ENCODE peak calls at places on chromosomes 11 and 22, in six cellular contexts. One of them, this sample, is unnamed.

GRCh38 chr22:40818747-40819662 is at the start of gene SLC25A17:
- DNase-seq in cardiac muscle cell: peak
- DNase-seq in Kasumi-1: peak
- DNase-seq in cardiac fibroblast: peak
- DNase-seq in D341Med: peak
- DNase-seq in activated naive CD8-positive, alpha-beta T cell treated with anti-CD3 and anti-CD28 coated beads, Interleukin-2, amount 50 U/mL, for 24 hours: peak
- DNase-seq in this sample: peak

GRCh38 chr22:26589367-26589844 is 526 bp downstream of the TPST2 start:
- DNase-seq in cardiac muscle cell: peak
- DNase-seq in Kasumi-1: peak
- DNase-seq in cardiac fibroblast: peak
- DNase-seq in D341Med: peak
- DNase-seq in activated naive CD8-positive, alpha-beta T cell treated with anti-CD3 and anti-CD28 coated beads, Interleukin-2, amount 50 U/mL, for 24 hours: peak
- DNase-seq in this sample: peak

GRCh38 chr22:23531966-23532735 is 47.9 kb downstream of the IGLL1 start:
- DNase-seq in cardiac muscle cell: no peak
- DNase-seq in Kasumi-1: no peak
- DNase-seq in cardiac fibroblast: no peak
- DNase-seq in D341Med: peak
- DNase-seq in activated naive CD8-positive, alpha-beta T cell treated with anti-CD3 and anti-CD28 coated beads, Interleukin-2, amount 50 U/mL, for 24 hours: no peak
- DNase-seq in this sample: no peak

GRCh38 chr11:24198458-24198857 is 298.4 kb upstream of the LUZP2 start:
- DNase-seq in cardiac muscle cell: no peak
- DNase-seq in Kasumi-1: no peak
- DNase-seq in cardiac fibroblast: no peak
- DNase-seq in D341Med: no peak
- DNase-seq in activated naive CD8-positive, alpha-beta T cell treated with anti-CD3 and anti-CD28 coated beads, Interleukin-2, amount 50 U/mL, for 24 hours: no peak
- DNase-seq in this sample: no peak

GRCh38 chr11:100682247-100682969 is 4.7 kb upstream of the ARHGAP42 start:
- DNase-seq in cardiac muscle cell: no peak
- DNase-seq in Kasumi-1: peak
- DNase-seq in cardiac fibroblast: peak
- DNase-seq in D341Med: no peak
- DNase-seq in activated naive CD8-positive, alpha-beta T cell treated with anti-CD3 and anti-CD28 coated beads, Interleukin-2, amount 50 U/mL, for 24 hours: no peak
- DNase-seq in this sample: peak

GRCh38 chr11:132335311-132335710 is 964.9 kb downstream of the NTM start:
- DNase-seq in cardiac muscle cell: no peak
- DNase-seq in Kasumi-1: no peak
- DNase-seq in cardiac fibroblast: no peak
- DNase-seq in D341Med: no peak
- DNase-seq in activated naive CD8-positive, alpha-beta T cell treated with anti-CD3 and anti-CD28 coated beads, Interleukin-2, amount 50 U/mL, for 24 hours: no peak
- DNase-seq in this sample: no peak

GRCh38 chr22:43796567-43796966 is 15.5 kb downstream of the EFCAB6 start:
- DNase-seq in cardiac muscle cell: peak
- DNase-seq in Kasumi-1: peak
- DNase-seq in cardiac fibroblast: peak
- DNase-seq in D341Med: peak
- DNase-seq in activated naive CD8-positive, alpha-beta T cell treated with anti-CD3 and anti-CD28 coated beads, Interleukin-2, amount 50 U/mL, for 24 hours: no peak
- DNase-seq in this sample: no peak

GRCh38 chr22:46262449-46263207 is 515 bp downstream of the PKDREJ start:
- DNase-seq in cardiac muscle cell: peak
- DNase-seq in Kasumi-1: no peak
- DNase-seq in cardiac fibroblast: peak
- DNase-seq in D341Med: no peak
- DNase-seq in activated naive CD8-positive, alpha-beta T cell treated with anti-CD3 and anti-CD28 coated beads, Interleukin-2, amount 50 U/mL, for 24 hours: peak
- DNase-seq in this sample: peak

GRCh38 chr11:8839957-8840945 is 70.7 kb upstream of the AKIP1 start:
- DNase-seq in cardiac muscle cell: no peak
- DNase-seq in Kasumi-1: no peak
- DNase-seq in cardiac fibroblast: peak
- DNase-seq in D341Med: no peak
- DNase-seq in activated naive CD8-positive, alpha-beta T cell treated with anti-CD3 and anti-CD28 coated beads, Interleukin-2, amount 50 U/mL, for 24 hours: peak
- DNase-seq in this sample: peak

GRCh38 chr11:60915250-60915914 is 1.4 kb downstream of the TMEM109 start:
- DNase-seq in cardiac muscle cell: peak
- DNase-seq in Kasumi-1: peak
- DNase-seq in cardiac fibroblast: peak
- DNase-seq in D341Med: no peak
- DNase-seq in activated naive CD8-positive, alpha-beta T cell treated with anti-CD3 and anti-CD28 coated beads, Interleukin-2, amount 50 U/mL, for 24 hours: peak
- DNase-seq in this sample: peak

This sample was measured in lung microvascular endothelial cell.